ENCODE peak calls at places on chromosomes 3 and 15, in seven cellular contexts. Q is SK-N-SH, B is HepG2, M is HCT116, F is GM12878, Y is H1, N is K562. S is an unnamed sample.

GRCh38 chr15:99413955-99414754 is 151.6 kb upstream of the MEF2A start:
- DNase-seq in Q (no peak), F (no peak), B (no peak), N (no peak), M (no peak), Y (peak), S (no peak)

GRCh38 chr15:85284497-85284896 is 95.9 kb upstream of the AKAP13 start:
- DNase-seq in N (no peak), F (peak), B (no peak), M (no peak), Q (no peak), Y (no peak), S (no peak)

GRCh38 chr3:71771884-71772283 is 13.1 kb downstream of the PROK2 start:
- DNase-seq in M (no peak), N (no peak), B (no peak), F (no peak), Q (no peak), Y (no peak), S (no peak)

GRCh38 chr15:31256385-31257265 is 70.0 kb upstream of the KLF13 start:
- DNase-seq in Q (no peak), F (no peak), N (no peak), B (no peak), M (no peak), Y (no peak), S (no peak)

GRCh38 chr3:133362539-133362938 is 37.3 kb upstream of the BFSP2 start:
- DNase-seq in N (no peak), Q (no peak), M (no peak), F (no peak), Y (no peak), B (no peak), S (no peak)

GRCh38 chr3:179544981-179545645 is 17.6 kb upstream of the ACTL6A start:
- DNase-seq in B (no peak), M (no peak), F (no peak), N (no peak), Q (no peak), Y (no peak), S (no peak)

GRCh38 chr3:38318766-38319671 is 27.6 kb upstream of the XYLB start:
- DNase-seq in B (no peak), Q (no peak), F (no peak), M (no peak), N (no peak), Y (peak), S (no peak)

GRCh38 chr3:22585504-22585903 is 617.6 kb upstream of the UBE2E2 start:
- DNase-seq in Q (no peak), M (no peak), Y (no peak), N (no peak), F (no peak), B (no peak), S (no peak)

GRCh38 chr15:40793216-40793989 is 13.5 kb upstream of the ZFYVE19 start:
- DNase-seq in Y (no peak), M (peak), B (peak), N (no peak), F (no peak), Q (no peak), S (no peak)

GRCh38 chr3:156744631-156745030 is 70.2 kb downstream of the TIPARP start:
- DNase-seq in M (no peak), N (no peak), B (peak), F (no peak), Q (no peak), Y (no peak), S (no peak)

GRCh38 chr3:152413244-152413643 is 144.5 kb downstream of the MBNL1 start:
- DNase-seq in F (no peak), Y (no peak), M (no peak), Q (no peak), N (no peak), B (no peak), S (no peak)

GRCh38 chr15:90620379-90621134 is 90.8 kb downstream of the CRTC3 start:
- DNase-seq in M (no peak), B (no peak), F (peak), Q (no peak), Y (no peak), N (peak), S (no peak)

GRCh38 chr3:193870376-193871092 is 265.4 kb upstream of the HES1 start:
- DNase-seq in N (no peak), M (no peak), Q (no peak), B (no peak), F (no peak), Y (no peak), S (peak)

GRCh38 chr3:138434276-138434874 is at the start of gene ESYT3:
- DNase-seq in F (no peak), B (peak), M (no peak), Y (peak), Q (peak), N (no peak), S (peak)

GRCh38 chr15:74185949-74186348 is 12.4 kb downstream of the ISLR start:
- DNase-seq in N (no peak), M (no peak), Y (no peak), Q (no peak), F (no peak), B (no peak), S (no peak)

GRCh38 chr3:197528190-197528589 is 27.6 kb downstream of the BDH1 start:
- DNase-seq in B (no peak), M (no peak), Q (peak), F (no peak), N (no peak), Y (no peak), S (no peak)

GRCh38 chr3:104878395-104878794 is 488.3 kb upstream of the ALCAM start:
- DNase-seq in B (no peak), Q (no peak), Y (no peak), N (no peak), F (no peak), M (no peak), S (no peak)

GRCh38 chr3:101571028-101571895 is 2.7 kb upstream of the PCNP start:
- DNase-seq in F (no peak), Y (no peak), Q (no peak), N (no peak), M (no peak), B (no peak), S (no peak)

GRCh38 chr3:169661567-169662214 is 1.8 kb downstream of the MECOM start:
- DNase-seq in M (no peak), B (no peak), N (no peak), F (no peak), Q (peak), Y (peak), S (peak)

GRCh38 chr3:48727511-48727910 is 10.5 kb upstream of the IP6K2 start:
- DNase-seq in N (no peak), F (no peak), Y (no peak), Q (no peak), B (no peak), M (no peak), S (no peak)

GRCh38 chr3:58271901-58272501 is 34.0 kb upstream of the RPP14 start:
- DNase-seq in N (no peak), B (no peak), Q (no peak), M (peak), Y (no peak), F (no peak), S (peak)

GRCh38 chr15:51103330-51103729 is 8.6 kb upstream of the TNFAIP8L3 start:
- DNase-seq in B (no peak), M (no peak), F (no peak), Y (no peak), N (no peak), Q (no peak), S (no peak)

GRCh38 chr15:75195122-75195765 is 6.4 kb upstream of the C15orf39 start:
- DNase-seq in N (no peak), M (no peak), Q (peak), B (no peak), Y (peak), F (no peak), S (no peak)

GRCh38 chr3:135310317-135310716 is 515.3 kb downstream of the EPHB1 start:
- DNase-seq in F (peak), B (no peak), Q (no peak), Y (no peak), M (no peak), N (no peak), S (no peak)

GRCh38 chr3:195880037-195880431 is 28.3 kb downstream of the TNK2 start:
- DNase-seq in Q (no peak), M (no peak), F (no peak), B (no peak), Y (no peak), N (no peak), S (no peak)

GRCh38 chr3:37772773-37773291 is 88.8 kb upstream of the CTDSPL start:
- DNase-seq in N (no peak), B (no peak), Q (no peak), M (no peak), F (no peak), Y (no peak), S (no peak)

GRCh38 chr3:62161306-62161705 is 212.0 kb downstream of the FEZF2 start:
- DNase-seq in Q (no peak), Y (no peak), F (no peak), N (no peak), M (no peak), B (no peak), S (no peak)

GRCh38 chr3:185847506-185847905 is 22.7 kb upstream of the IGF2BP2 start:
- DNase-seq in M (no peak), Q (no peak), B (no peak), N (no peak), F (no peak), Y (no peak), S (no peak)

GRCh38 chr3:152780553-152780952 is 54.4 kb upstream of the P2RY1 start:
- DNase-seq in M (no peak), N (no peak), Y (no peak), F (no peak), Q (no peak), B (no peak), S (no peak)

GRCh38 chr3:111761309-111761795 is 97.7 kb upstream of the PHLDB2 start:
- DNase-seq in Y (no peak), F (no peak), N (no peak), M (no peak), B (no peak), Q (peak), S (no peak)

GRCh38 chr15:41490355-41490754 is 3.3 kb upstream of the ITPKA start:
- DNase-seq in M (peak), Y (no peak), Q (peak), B (peak), F (peak), N (peak), S (no peak)

GRCh38 chr15:39896101-39896500 is 24.0 kb downstream of the GPR176 start:
- DNase-seq in B (no peak), Y (no peak), F (no peak), Q (no peak), M (no peak), N (no peak), S (no peak)

GRCh38 chr15:52524223-52525136 is 4.2 kb downstream of the MYO5A start:
- DNase-seq in N (no peak), B (no peak), Y (no peak), M (no peak), F (no peak), Q (no peak), S (no peak)

GRCh38 chr3:73546961-73547360 is 77.8 kb downstream of the PDZRN3 start:
- DNase-seq in M (no peak), F (no peak), Q (no peak), N (no peak), Y (no peak), B (no peak), S (no peak)

GRCh38 chr3:194840661-194841514 is 155.2 kb downstream of the FAM43A start:
- DNase-seq in N (no peak), B (peak), F (no peak), Y (no peak), Q (peak), M (peak), S (no peak)

GRCh38 chr3:125146601-125147490 is 65.7 kb downstream of the SLC12A8 start:
- DNase-seq in F (no peak), B (no peak), Q (no peak), N (no peak), M (no peak), Y (no peak), S (no peak)

GRCh38 chr3:143795849-143796248 is 52.4 kb downstream of the SLC9A9 start:
- DNase-seq in Y (no peak), M (no peak), N (no peak), F (no peak), B (no peak), Q (no peak), S (peak)

GRCh38 chr3:190003730-190004129 is 117.0 kb downstream of the P3H2 start:
- DNase-seq in B (no peak), Q (no peak), Y (no peak), F (no peak), N (no peak), M (peak), S (peak)

GRCh38 chr15:66497502-66498455 is at the start of gene SNAPC5:
- DNase-seq in Y (peak), Q (peak), M (peak), B (peak), N (peak), F (peak), S (peak)

GRCh38 chr15:66494262-66494661 is 3.3 kb downstream of the SNAPC5 start:
- DNase-seq in B (no peak), F (no peak), Y (no peak), M (no peak), N (no peak), Q (no peak), S (no peak)

GRCh38 chr15:66502491-66502890 is 2.2 kb downstream of the RPL4 start:
- DNase-seq in Y (no peak), Q (no peak), M (no peak), F (no peak), B (no peak), N (no peak), S (no peak)

GRCh38 chr15:66496951-66497501 is 536 bp downstream of the SNAPC5 start:
- DNase-seq in B (peak), F (no peak), M (no peak), N (peak), Q (no peak), Y (no peak), S (no peak)

DNA sequence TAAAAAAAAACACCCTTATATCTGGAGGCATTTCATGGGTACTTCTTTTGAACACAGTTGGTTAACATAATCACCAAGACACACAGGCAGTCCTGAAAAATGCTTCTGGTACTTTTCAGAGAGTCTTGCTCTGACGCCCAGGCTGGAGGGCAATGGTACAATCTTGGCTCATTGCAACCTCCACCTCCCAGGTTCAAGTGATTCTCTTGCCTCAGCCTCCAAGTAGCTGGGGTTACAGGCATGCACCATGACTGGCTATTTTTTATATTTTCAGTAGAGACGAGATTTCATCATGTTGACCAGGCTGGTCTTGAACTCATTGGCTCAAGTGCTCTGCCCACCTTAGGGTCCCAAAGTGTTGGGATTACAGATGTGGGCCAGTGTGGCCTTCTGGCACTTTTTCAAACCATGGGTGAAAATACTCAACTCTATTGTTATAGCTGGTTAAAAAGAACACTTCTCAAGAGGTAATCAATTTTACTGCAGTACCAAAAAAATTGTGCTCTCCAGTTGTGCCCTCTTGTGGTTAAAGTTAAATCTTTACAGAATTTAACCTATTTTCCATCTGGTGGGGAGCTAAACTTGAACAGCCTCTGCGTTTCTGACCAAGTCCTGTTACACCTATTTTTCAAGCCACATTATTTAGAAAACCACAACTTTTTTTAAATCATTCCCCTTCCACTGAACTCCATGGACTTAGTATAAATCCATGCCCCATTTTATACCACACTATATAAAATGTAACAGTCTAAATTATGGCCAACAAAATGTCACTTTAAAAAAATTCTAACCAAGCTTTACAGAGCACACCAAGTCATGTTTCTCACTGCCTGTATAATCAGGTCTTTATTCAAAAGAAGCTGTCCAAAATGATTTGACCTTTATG is 1.2 kb upstream of the SNAPC5 start:
- DNase-seq in N (no peak), Y (no peak), M (no peak), Q (peak), F (no peak), B (peak), S (no peak)
- TF ChIP-seq JUND in N (no peak), Y (no peak), M (no peak), Q (no peak), F (no peak), B (no peak), S (no peak)

DNA sequence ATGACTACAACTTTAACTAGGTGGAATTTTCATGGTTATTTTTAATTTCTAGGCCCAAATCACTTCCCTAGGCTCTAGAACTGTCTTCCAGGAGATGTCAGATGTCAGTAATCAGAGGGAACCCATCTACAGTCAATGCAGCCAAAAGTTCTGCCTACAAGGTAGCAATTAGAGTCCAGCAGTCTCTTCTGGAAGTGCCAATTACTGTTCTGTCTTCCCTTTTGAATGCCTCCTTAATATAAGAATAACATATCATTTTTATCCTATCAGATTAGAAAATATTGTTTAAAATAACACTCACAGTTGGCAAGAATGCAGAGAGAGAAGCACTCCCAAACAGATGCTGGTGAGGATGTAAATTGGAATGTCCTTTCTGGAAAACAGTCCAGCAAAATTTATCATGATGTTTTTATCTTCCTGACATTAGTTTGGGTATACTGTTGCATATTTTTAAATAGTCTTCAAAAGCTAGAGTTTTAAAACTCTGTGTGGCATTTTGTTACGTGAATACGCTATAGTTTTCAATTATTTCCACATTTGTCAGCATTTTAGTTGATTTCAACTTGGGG is 543.7 kb downstream of the FHIT start:
- DNase-seq in F (no peak), Y (no peak), Q (no peak), N (no peak), B (no peak), M (no peak), S (no peak)
- TF ChIP-seq JUND in F (no peak), Y (no peak), Q (no peak), N (no peak), B (no peak), M (no peak), S (no peak)

DNA sequence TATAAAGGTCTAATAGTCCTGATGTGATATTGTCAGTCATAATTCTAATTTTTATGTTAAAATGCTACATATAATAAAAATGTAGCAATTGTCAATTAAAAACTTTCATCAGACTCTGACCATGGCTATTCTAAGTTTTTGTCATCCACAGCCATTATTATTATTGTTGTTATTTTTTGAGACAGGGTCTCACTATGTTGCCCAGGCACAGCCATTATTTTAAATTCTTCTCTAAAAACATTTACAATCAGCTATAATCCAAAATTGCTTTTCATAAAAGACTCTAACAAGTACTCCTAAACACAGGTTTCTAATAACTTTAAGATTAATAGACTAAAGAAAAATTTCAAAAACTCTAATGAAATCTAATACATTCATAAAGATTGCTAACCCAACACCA is 41.0 kb upstream of the SETD2 start:
- DNase-seq in M (no peak), N (no peak), B (no peak), Q (no peak), F (no peak), Y (no peak), S (no peak)
- TF ChIP-seq JUND in M (no peak), N (no peak), B (no peak), Q (no peak), F (no peak), Y (no peak), S (no peak)

GRCh38 chr3:157958471-157958870 is 147.7 kb downstream of the SHOX2 start:
- DNase-seq in N (no peak), M (no peak), F (no peak), B (no peak), Y (no peak), Q (peak), S (no peak)

GRCh38 chr3:157956850-157957249 is 149.4 kb downstream of the SHOX2 start:
- DNase-seq in N (no peak), M (no peak), Q (no peak), Y (no peak), F (no peak), B (no peak), S (peak)

DNA sequence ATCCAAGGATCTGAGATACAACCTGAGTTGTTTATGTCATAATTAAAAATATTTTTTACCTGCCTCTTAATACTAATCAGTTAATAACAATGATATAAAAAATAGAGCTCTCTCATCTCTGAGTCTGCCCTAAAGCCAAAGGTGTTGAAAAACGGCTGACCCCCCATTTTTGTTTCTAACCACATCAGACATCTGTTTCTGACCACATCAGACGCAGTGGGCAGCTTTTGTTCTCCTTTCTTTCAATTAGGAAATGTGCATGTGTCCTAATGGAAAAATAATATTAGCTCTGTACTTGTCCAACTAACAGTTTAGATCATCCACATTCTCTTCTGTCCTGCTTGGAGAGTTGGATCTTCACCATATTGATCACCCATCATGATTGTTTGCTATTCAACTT is 144.6 kb downstream of the SHOX2 start:
- DNase-seq in Y (no peak), B (no peak), Q (no peak), N (no peak), M (no peak), F (no peak), S (no peak)
- TF ChIP-seq JUND in Y (no peak), B (no peak), Q (no peak), N (no peak), M (no peak), F (no peak), S (no peak)

DNA sequence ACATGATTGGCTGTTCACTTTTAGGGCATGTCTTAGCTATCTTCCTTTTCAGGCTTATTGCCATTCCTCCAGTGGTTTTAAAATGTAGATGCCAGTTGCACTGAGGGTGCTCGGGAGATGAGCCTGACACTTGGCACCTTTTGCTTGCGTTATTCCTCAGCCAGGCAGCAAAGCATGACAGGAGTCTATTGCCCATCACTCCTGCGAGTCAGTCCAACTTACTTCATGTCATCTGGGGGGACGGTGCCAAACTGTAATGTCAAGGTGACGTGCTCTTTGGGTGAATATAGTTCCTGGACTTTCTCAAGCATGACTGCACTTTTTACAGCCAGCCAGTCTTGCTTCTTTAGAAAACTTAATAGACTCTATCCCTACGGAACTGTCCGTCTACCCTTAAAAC is 406.0 kb upstream of the C2CD4B start:
- DNase-seq in Q (no peak), Y (no peak), F (no peak), M (no peak), B (no peak), N (no peak), S (no peak)
- TF ChIP-seq JUND in Q (no peak), Y (no peak), F (no peak), M (no peak), B (no peak), N (no peak), S (no peak)